ENCODE peak calls at places on chromosomes 12 and 14, in five cellular contexts. D, E, M, V and B are unnamed samples.

GRCh38 chr12:96399081-96399918 is 939 bp downstream of the CDK17 start:
- DNase-seq in D (no peak), M (peak), E (peak), V (peak), B (peak)

GRCh38 chr12:130281157-130281799 is 56.4 kb upstream of the PIWIL1 start:
- DNase-seq in D (no peak), E (no peak), V (peak), M (peak), B (no peak)

GRCh38 chr14:96384053-96384452 is 7.9 kb upstream of the AK7 start:
- DNase-seq in E (no peak), D (no peak), V (no peak), M (no peak), B (no peak)

GRCh38 chr14:95386536-95386935 is 66.8 kb upstream of the CLMN start:
- DNase-seq in M (no peak), D (no peak), V (no peak), E (no peak), B (no peak)

GRCh38 chr14:24096545-24097181 is 2.6 kb downstream of the PCK2 start:
- DNase-seq in V (no peak), D (no peak), E (no peak), M (no peak), B (no peak)

GRCh38 chr12:53674977-53675700 is 744 bp downstream of the ATP5MC2 start:
- DNase-seq in M (no peak), V (peak), D (no peak), E (no peak), B (no peak)

GRCh38 chr14:30445852-30446251 is 113.1 kb upstream of the G2E3 start:
- DNase-seq in V (no peak), E (no peak), M (no peak), D (no peak), B (no peak)

GRCh38 chr12:24617471-24617870 is 331.4 kb downstream of the BCAT1 start:
- DNase-seq in V (no peak), E (no peak), D (no peak), M (no peak), B (peak)

GRCh38 chr12:51403159-51403558 is 12.0 kb upstream of the GALNT6 start:
- DNase-seq in D (no peak), M (no peak), E (no peak), V (no peak), B (no peak)

GRCh38 chr14:64421166-64421565 is 33.0 kb downstream of the MTHFD1 start:
- DNase-seq in D (peak), V (peak), M (no peak), E (no peak), B (peak)

GRCh38 chr12:29337325-29337724 is 43.6 kb downstream of the ERGIC2 start:
- DNase-seq in M (no peak), V (no peak), D (no peak), E (no peak), B (no peak)

GRCh38 chr12:132559652-132560420 is 50.5 kb downstream of the LRCOL1 start:
- DNase-seq in E (no peak), V (peak), M (peak), D (peak), B (peak)

GRCh38 chr14:75751291-75751690 is 90.2 kb downstream of the TTLL5 start:
- DNase-seq in E (no peak), D (no peak), M (no peak), V (no peak), B (no peak)

GRCh38 chr12:95607642-95608041 is 56.4 kb upstream of the USP44 start:
- DNase-seq in E (no peak), D (no peak), M (no peak), V (no peak), B (no peak)

GRCh38 chr14:72270341-72270740 is 338.1 kb downstream of the RGS6 start:
- DNase-seq in M (no peak), V (no peak), D (no peak), E (no peak), B (no peak)

GRCh38 chr14:85444685-85445084 is 85.3 kb upstream of the FLRT2 start:
- DNase-seq in M (no peak), V (no peak), D (no peak), E (no peak), B (no peak)

GRCh38 chr14:105487449-105487985 is 831 bp downstream of the CRIP1 start:
- DNase-seq in E (no peak), D (no peak), V (no peak), M (peak), B (no peak)

GRCh38 chr14:31937730-31938346 is 139.3 kb upstream of the ARHGAP5 start:
- DNase-seq in V (peak), M (peak), E (no peak), D (peak), B (peak)

GRCh38 chr12:65756956-65757511 is 67.2 kb upstream of the HMGA2 start:
- DNase-seq in E (no peak), V (no peak), M (no peak), D (no peak), B (no peak)

GRCh38 chr12:13120431-13120830 is 17.0 kb upstream of the GSG1 start:
- DNase-seq in V (no peak), D (no peak), M (no peak), E (no peak), B (peak)

GRCh38 chr12:80116735-80117134 is 17.4 kb downstream of the OTOGL start:
- DNase-seq in M (no peak), D (no peak), V (no peak), E (no peak), B (no peak)

GRCh38 chr12:29640589-29641345 is 143.0 kb downstream of the TMTC1 start:
- DNase-seq in V (peak), E (no peak), D (no peak), M (no peak), B (peak)

GRCh38 chr12:99435095-99435791 is 212.3 kb upstream of the GARIN6 start:
- DNase-seq in V (no peak), M (no peak), E (no peak), D (no peak), B (no peak)

GRCh38 chr14:22271838-22272237 is 317.2 kb downstream of the DAD1 start:
- DNase-seq in V (no peak), E (no peak), D (no peak), M (no peak), B (no peak)

GRCh38 chr14:33930464-33930863 is 20.4 kb downstream of the EGLN3 start:
- DNase-seq in E (no peak), V (no peak), D (no peak), M (no peak), B (no peak)

GRCh38 chr12:53378705-53379388 is 1.1 kb upstream of the SP1 start:
- DNase-seq in M (no peak), D (no peak), E (no peak), V (no peak), B (no peak)

GRCh38 chr12:39441963-39442894 is 691 bp downstream of the KIF21A start:
- DNase-seq in E (peak), D (no peak), M (peak), V (peak), B (peak)

GRCh38 chr12:84793558-84794367 is 118.8 kb downstream of the SLC6A15 start:
- DNase-seq in D (no peak), M (no peak), E (no peak), V (peak), B (peak)

GRCh38 chr14:32081901-32082300 is 4.8 kb downstream of the ARHGAP5 start:
- DNase-seq in E (no peak), M (no peak), V (no peak), D (no peak), B (no peak)

GRCh38 chr14:59150990-59151389 is 37.5 kb upstream of the DAAM1 start:
- DNase-seq in V (no peak), M (no peak), E (no peak), D (no peak), B (no peak)

GRCh38 chr12:92070054-92070863 is 75.4 kb downstream of the BTG1 start:
- DNase-seq in V (no peak), E (no peak), M (no peak), D (no peak), B (no peak)

GRCh38 chr12:120117961-120118709 is 1.6 kb upstream of the RAB35 start:
- DNase-seq in E (no peak), D (no peak), V (peak), M (no peak), B (peak)

GRCh38 chr14:87994974-87995373 is 2.0 kb upstream of the GALC start:
- DNase-seq in D (no peak), V (no peak), E (no peak), M (no peak), B (no peak)